ENCODE peak calls at places on chromosomes 7 and 10, in nine cellular contexts. W is neural progenitor cell, T is fibroblast of lung, U is lower lobe of right lung, H is astrocyte of the cerebellum, G is HCT116, V is uterus, S is stomach, R is mucosa of descending colon. N is an unnamed sample.

GRCh38 chr7:75900617-75901315 is 14.2 kb upstream of the POR start:
- DNase-seq in S (no peak), G (no peak), H (no peak), V (no peak), W (peak; percentile 42), U (no peak), T (no peak), R (no peak), N (no peak)

GRCh38 chr10:79249156-79250121 is 97.8 kb upstream of the PPIF start:
- DNase-seq in G (no peak), T (no peak), U (no peak), S (no peak), H (no peak), R (no peak), W (no peak), V (no peak), N (no peak)

GRCh38 chr10:123974406-123974805 is 82.8 kb upstream of the CPXM2 start:
- DNase-seq in G (peak; percentile 99), U (no peak), S (no peak), H (no peak), W (no peak), R (no peak), V (no peak), T (peak; percentile 52), N (no peak)

GRCh38 chr7:140923358-140924006 is 1.2 kb downstream of the BRAF start:
- DNase-seq in R (no peak), W (peak; percentile 35), S (no peak), V (no peak), H (no peak), G (no peak), T (peak; percentile 16), U (no peak), N (no peak)

GRCh38 chr7:2701832-2702593 is 14.0 kb downstream of the AMZ1 start:
- DNase-seq in U (no peak), T (no peak), R (no peak), G (no peak), H (no peak), V (no peak), S (no peak), W (no peak), N (no peak)

GRCh38 chr10:33263453-33263852 is 71.0 kb downstream of the NRP1 start:
- DNase-seq in G (no peak), U (no peak), S (no peak), T (peak; percentile 79), V (no peak), R (no peak), W (no peak), H (no peak), N (no peak)

GRCh38 chr10:104580774-104581675 is 60.1 kb upstream of the SORCS3 start:
- DNase-seq in W (peak; percentile 84), G (peak; percentile 64), V (peak; percentile 67), H (peak; percentile 40), S (peak; percentile 79), U (peak; percentile 63), R (no peak), T (peak; percentile 52), N (no peak)

GRCh38 chr10:53314856-53315255 is 542.3 kb upstream of the MBL2 start:
- DNase-seq in U (no peak), H (peak; percentile 94), G (no peak), W (no peak), V (no peak), T (peak; percentile 98), R (no peak), S (no peak), N (peak; percentile 92)

DNA sequence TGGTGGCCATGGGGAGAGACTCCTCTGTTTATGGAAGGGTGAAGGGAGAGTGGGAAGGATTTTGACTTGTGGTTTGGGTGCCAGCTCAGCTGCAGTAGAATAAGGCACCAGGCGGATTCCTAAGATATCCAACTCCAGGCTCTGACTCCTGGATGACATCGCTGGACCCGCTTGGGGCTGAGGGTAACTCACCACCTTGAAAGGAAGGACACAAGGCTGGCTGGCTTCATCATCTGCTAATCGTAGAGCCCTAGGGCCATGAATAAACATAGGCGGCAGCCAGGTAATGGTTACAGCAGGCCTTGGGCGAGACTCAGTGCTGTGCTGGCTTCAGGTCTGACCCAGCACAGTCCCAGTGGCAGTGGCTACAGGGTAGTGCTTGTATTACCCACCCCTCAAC is 16.7 kb upstream of the LIPK start:
- DNase-seq in H (no peak), R (peak; percentile 19), W (no peak), V (no peak), G (no peak), S (no peak), T (no peak), U (no peak), N (no peak)
- H3K4me3 ChIP-seq in H (no peak overlapping the region), R (no peak overlapping the region), W (no peak overlapping the region), V (no peak overlapping the region), G (no peak overlapping the region), S (no peak overlapping the region), T (no peak overlapping the region), U (no peak overlapping the region), N (no peak overlapping the region)

GRCh38 chr7:130345725-130346124 is 1.1 kb downstream of the CPA5 start:
- DNase-seq in H (no peak), G (no peak), V (no peak), S (no peak), W (no peak), T (no peak), R (no peak), U (no peak), N (no peak)

GRCh38 chr7:130345106-130345505 is 490 bp downstream of the CPA5 start:
- DNase-seq in H (no peak), T (no peak), G (no peak), R (no peak), V (no peak), W (peak; percentile 86), S (no peak), U (no peak), N (no peak)

GRCh38 chr7:130342701-130343380 is 1.8 kb upstream of the CPA5 start:
- DNase-seq in W (no peak), U (no peak), V (no peak), T (no peak), R (no peak), H (no peak), S (no peak), G (no peak), N (no peak)

GRCh38 chr7:130346339-130346905 is 1.8 kb downstream of the CPA5 start:
- DNase-seq in R (no peak), V (no peak), U (no peak), G (no peak), T (no peak), S (no peak), H (no peak), W (no peak), N (no peak)

GRCh38 chr7:130344248-130344866 is at the start of gene CPA5:
- DNase-seq in G (no peak), U (no peak), S (no peak), W (no peak), V (no peak), R (no peak), T (no peak), H (no peak), N (no peak)
- H3K4me3 ChIP-seq in G (no peak within 1 kb of the TSS), U (no peak within 1 kb of the TSS), S (no peak within 1 kb of the TSS), W (peak within 1 kb of the TSS; percentile 21), V (no peak within 1 kb of the TSS), R (no peak within 1 kb of the TSS), T (no peak within 1 kb of the TSS), H (no peak within 1 kb of the TSS), N (peak within 1 kb of the TSS; percentile 16)

GRCh38 chr7:44849277-44850210 is 1.7 kb upstream of the H2AZ2 start:
- DNase-seq in T (peak; percentile 86), H (no peak), V (no peak), S (no peak), U (no peak), W (no peak), G (no peak), R (no peak), N (no peak)
- H3K4me3 ChIP-seq in T (peak overlapping the region; percentile 79), H (peak overlapping the region; percentile 70), V (no peak overlapping the region), S (no peak overlapping the region), U (no peak overlapping the region), W (peak overlapping the region; percentile 61), G (peak overlapping the region; percentile 66), R (no peak overlapping the region), N (no peak overlapping the region)

DNA sequence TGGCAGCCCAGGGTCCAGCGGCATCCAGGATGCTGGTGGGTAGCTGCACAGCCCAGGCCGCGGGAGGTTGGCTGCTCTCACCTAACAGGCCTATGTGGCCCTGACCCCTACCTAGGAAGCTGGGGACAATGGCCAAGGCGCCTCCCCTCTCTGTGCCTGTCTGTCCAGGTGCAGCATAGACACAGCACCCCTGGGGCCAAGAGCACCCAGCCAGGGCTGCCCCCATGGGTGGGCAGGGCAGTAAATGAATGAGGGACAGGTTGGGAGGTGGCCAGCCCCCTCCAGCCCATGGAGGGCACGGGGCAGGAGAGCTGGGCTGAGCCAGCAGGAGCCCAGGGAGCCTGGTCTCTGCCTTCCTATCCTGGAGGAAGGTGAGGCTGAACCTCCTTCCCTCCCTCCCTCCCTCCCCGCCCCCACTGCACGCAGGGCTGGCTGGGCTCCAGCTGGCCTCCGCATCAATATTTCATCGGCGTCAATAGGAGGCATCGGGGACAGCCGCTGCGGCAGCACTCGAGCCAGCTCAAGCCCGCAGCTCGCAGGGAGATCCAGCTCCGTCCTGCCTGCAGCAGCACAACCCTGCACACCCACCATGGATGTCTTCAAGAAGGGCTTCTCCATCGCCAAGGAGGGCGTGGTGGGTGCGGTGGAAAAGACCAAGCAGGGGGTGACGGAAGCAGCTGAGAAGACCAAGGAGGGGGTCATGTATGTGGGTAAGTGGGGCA is at the start of gene SNCG:
- DNase-seq in T (no peak), W (no peak), S (peak; percentile 51), R (no peak), V (no peak), U (no peak), G (no peak), H (no peak), N (no peak)
- H3K4me3 ChIP-seq in T (no peak within 1 kb of the TSS), W (no peak within 1 kb of the TSS), S (peak within 1 kb of the TSS; percentile 14), R (no peak within 1 kb of the TSS), V (peak within 1 kb of the TSS; percentile 26), U (peak within 1 kb of the TSS; percentile 54), G (peak within 1 kb of the TSS; percentile 57), H (no peak within 1 kb of the TSS), N (no peak within 1 kb of the TSS)

DNA sequence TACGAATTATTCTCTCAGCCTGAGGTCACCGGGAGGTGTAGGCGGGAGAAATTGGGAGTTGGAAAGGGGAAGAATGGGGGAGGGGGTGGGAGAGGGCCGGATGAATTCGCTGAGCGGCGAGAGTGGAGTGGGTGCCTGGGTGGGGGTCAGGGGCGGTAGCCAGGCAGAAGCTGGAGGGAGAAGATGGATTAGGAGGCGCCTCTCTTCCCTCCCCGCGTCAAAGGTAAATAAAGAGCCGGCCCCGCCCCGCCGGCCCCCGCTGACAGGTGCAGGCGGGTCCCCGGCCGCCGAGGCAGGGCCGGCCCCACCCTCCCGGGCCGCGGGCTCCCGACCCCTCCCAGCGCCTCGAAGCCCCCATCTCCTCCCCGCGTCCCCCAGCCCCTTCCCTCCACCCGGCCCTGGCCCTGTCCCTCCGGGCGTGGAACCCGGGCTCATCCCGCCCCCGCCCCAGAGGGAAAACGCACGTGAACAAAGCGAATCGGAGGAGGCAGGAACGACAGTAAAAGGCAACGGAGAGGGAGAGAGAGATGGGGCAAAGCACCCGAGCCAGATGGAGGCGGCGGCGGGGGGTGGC is 874 bp downstream of the FAM131B start:
- DNase-seq in W (peak; percentile 66), H (no peak), G (no peak), S (no peak), R (no peak), T (no peak), U (no peak), V (no peak), N (no peak)
- H3K4me3 ChIP-seq in W (peak overlapping the region; percentile 93), H (peak overlapping the region; percentile 49), G (peak overlapping the region; percentile 53), S (peak overlapping the region; percentile 64), R (no peak overlapping the region), T (peak overlapping the region; percentile 58), U (peak overlapping the region; percentile 60), V (peak overlapping the region; percentile 50), N (peak overlapping the region; percentile 66)

N was measured in skeletal muscle cell.